ENCODE peak calls at places on chromosomes 13 and 19, in seven cellular contexts. N, L, H, C, K, P and S are unnamed samples.

GRCh38 chr13:59680429-59681024 is 483.2 kb downstream of the DIAPH3 start:
- DNase-seq in N (no peak), L (peak), H (no peak), C (peak), K (no peak), P (no peak), S (no peak)

GRCh38 chr13:26037302-26037701 is 14.5 kb downstream of the SHISA2 start:
- DNase-seq in N (no peak), L (peak), H (no peak), C (no peak), K (peak), P (no peak), S (peak)

GRCh38 chr19:47239610-47240296 is 8.8 kb upstream of the BBC3 start:
- DNase-seq in N (peak), L (peak), H (peak), C (peak), K (peak), P (no peak), S (peak)

GRCh38 chr13:114070098-114070799 is 62.2 kb downstream of the RASA3 start:
- DNase-seq in N (no peak), L (no peak), H (peak), C (no peak), K (no peak), P (no peak), S (no peak)

GRCh38 chr13:95784891-95785290 is 108.0 kb downstream of the DNAJC3 start:
- DNase-seq in N (no peak), L (peak), H (no peak), C (peak), K (no peak), P (no peak), S (no peak)

GRCh38 chr19:958967-959685 is 25.0 kb upstream of the WDR18 start:
- DNase-seq in N (no peak), L (peak), H (no peak), C (peak), K (no peak), P (no peak), S (peak)

GRCh38 chr13:49635599-49636433 is 7.5 kb downstream of the ARL11 start:
- DNase-seq in N (peak), L (peak), H (peak), C (peak), K (peak), P (no peak), S (no peak)

GRCh38 chr13:114001331-114002008 is 27.6 kb upstream of the C13orf46 start:
- DNase-seq in N (peak), L (no peak), H (no peak), C (no peak), K (no peak), P (no peak), S (no peak)

GRCh38 chr19:49808762-49809154 is 4.3 kb downstream of the FUZ start:
- DNase-seq in N (peak), L (peak), H (peak), C (peak), K (peak), P (no peak), S (peak)

GRCh38 chr19:13493516-13494310 is 12.6 kb downstream of the CACNA1A start:
- DNase-seq in N (no peak), L (no peak), H (no peak), C (no peak), K (no peak), P (no peak), S (no peak)

GRCh38 chr13:95948646-95949045 is 104.6 kb downstream of the UGGT2 start:
- DNase-seq in N (no peak), L (peak), H (no peak), C (peak), K (no peak), P (no peak), S (peak)

GRCh38 chr13:25352806-25353205 is 19.0 kb upstream of the ATP8A2 start:
- DNase-seq in N (no peak), L (no peak), H (no peak), C (no peak), K (no peak), P (no peak), S (no peak)

GRCh38 chr13:60851378-60851777 is 454.4 kb downstream of the TDRD3 start:
- DNase-seq in N (no peak), L (no peak), H (no peak), C (no peak), K (no peak), P (no peak), S (no peak)

GRCh38 chr13:28679628-28680027 is 20.7 kb downstream of the POMP start:
- DNase-seq in N (no peak), L (no peak), H (no peak), C (peak), K (peak), P (no peak), S (no peak)

GRCh38 chr13:77521595-77522367 is 13.7 kb upstream of the SCEL start:
- DNase-seq in N (no peak), L (peak), H (no peak), C (no peak), K (peak), P (no peak), S (no peak)

GRCh38 chr13:110319774-110320509 is 12.9 kb downstream of the COL4A2 start:
- DNase-seq in N (no peak), L (peak), H (no peak), C (peak), K (peak), P (no peak), S (no peak)

GRCh38 chr19:345320-345879 is 804 bp upstream of the MIER2 start:
- DNase-seq in N (no peak), L (no peak), H (no peak), C (no peak), K (peak), P (no peak), S (no peak)

GRCh38 chr19:10780368-10780767 is 55.6 kb downstream of the TMED1 start:
- DNase-seq in N (peak), L (no peak), H (peak), C (peak), K (no peak), P (no peak), S (no peak)

GRCh38 chr13:79779761-79780160 is 298.8 kb downstream of the NDFIP2 start:
- DNase-seq in N (peak), L (peak), H (peak), C (peak), K (no peak), P (no peak), S (no peak)

GRCh38 chr19:11088508-11089253 is 582 bp upstream of the LDLR start:
- DNase-seq in N (no peak), L (no peak), H (no peak), C (peak), K (peak), P (no peak), S (no peak)

GRCh38 chr13:102571075-102571474 is 25.7 kb upstream of the TPP2 start:
- DNase-seq in N (no peak), L (no peak), H (no peak), C (no peak), K (no peak), P (no peak), S (peak)

GRCh38 chr19:15636026-15636425 is 4.7 kb upstream of the CYP4F3 start:
- DNase-seq in N (no peak), L (no peak), H (no peak), C (no peak), K (no peak), P (no peak), S (no peak)

GRCh38 chr19:1275260-1275975 is at the start of gene FAM174C:
- DNase-seq in N (peak), L (peak), H (peak), C (peak), K (peak), P (peak), S (peak)

GRCh38 chr13:26698392-26699196 is 62.0 kb downstream of the GPR12 start:
- DNase-seq in N (peak), L (peak), H (peak), C (peak), K (peak), P (peak), S (peak)

GRCh38 chr13:76826527-76826926 is 59.7 kb downstream of the KCTD12 start:
- DNase-seq in N (no peak), L (no peak), H (no peak), C (no peak), K (no peak), P (no peak), S (no peak)

GRCh38 chr19:21593008-21593427 is 87.6 kb downstream of the ZNF429 start:
- DNase-seq in N (no peak), L (no peak), H (no peak), C (no peak), K (no peak), P (no peak), S (no peak)

GRCh38 chr13:77298403-77298802 is 28.5 kb downstream of the MYCBP2 start:
- DNase-seq in N (no peak), L (no peak), H (no peak), C (no peak), K (no peak), P (no peak), S (no peak)

GRCh38 chr13:110352735-110353134 is 45.7 kb downstream of the COL4A2 start:
- DNase-seq in N (no peak), L (no peak), H (no peak), C (no peak), K (peak), P (no peak), S (peak)

GRCh38 chr19:4338441-4339350 is at the start of gene STAP2:
- DNase-seq in N (no peak), L (peak), H (peak), C (no peak), K (peak), P (no peak), S (no peak)

GRCh38 chr13:41222259-41222852 is 28.0 kb upstream of the KBTBD7 start:
- DNase-seq in N (no peak), L (peak), H (peak), C (peak), K (peak), P (no peak), S (peak)

GRCh38 chr13:37412271-37412683 is 186.3 kb downstream of the POSTN start:
- DNase-seq in N (no peak), L (no peak), H (no peak), C (peak), K (no peak), P (peak), S (no peak)

GRCh38 chr13:101415358-101416174 is 742 bp downstream of the NALCN start:
- DNase-seq in N (peak), L (no peak), H (no peak), C (no peak), K (no peak), P (no peak), S (no peak)

GRCh38 chr19:2210987-2211740 is 25.0 kb downstream of the PLEKHJ1 start:
- DNase-seq in N (no peak), L (no peak), H (no peak), C (no peak), K (no peak), P (no peak), S (no peak)

GRCh38 chr19:34555447-34555846 is 73.9 kb downstream of the WTIP start:
- DNase-seq in N (no peak), L (peak), H (no peak), C (peak), K (no peak), P (no peak), S (no peak)

GRCh38 chr13:94607939-94608338 is 6.3 kb downstream of the GPR180 start:
- DNase-seq in N (no peak), L (no peak), H (no peak), C (no peak), K (no peak), P (no peak), S (no peak)

GRCh38 chr19:43555185-43555770 is 20.0 kb downstream of the XRCC1 start:
- DNase-seq in N (peak), L (peak), H (peak), C (peak), K (peak), P (peak), S (peak)

DNA sequence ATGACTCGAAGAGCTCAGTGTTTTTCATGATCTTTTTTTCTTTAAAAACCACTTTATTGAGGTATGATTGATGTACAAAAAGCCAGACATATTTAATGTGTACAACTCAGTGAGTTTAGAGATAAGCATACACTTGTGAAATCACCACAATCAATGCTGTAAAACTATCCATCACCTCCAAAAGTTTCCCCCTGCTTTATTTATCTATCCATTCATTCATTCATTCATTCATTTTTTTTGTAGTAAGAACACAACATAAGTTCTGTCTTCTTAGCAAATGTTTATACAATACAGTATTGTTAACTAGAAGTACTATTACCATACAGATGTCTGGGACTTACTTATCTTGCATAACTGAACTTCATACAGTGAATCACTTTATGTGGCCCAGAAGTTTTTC is 6.6 kb downstream of the RAP2A start:
- DNase-seq in N (no peak), L (peak), H (no peak), C (no peak), K (no peak), P (no peak), S (no peak)
- H3K4me3 ChIP-seq in N (no peak), L (no peak), H (no peak), C (no peak), K (no peak), P (no peak), S (no peak)

GRCh38 chr19:5955638-5955935 is 22.4 kb downstream of the RANBP3 start:
- DNase-seq in N (peak), L (no peak), H (no peak), C (peak), K (no peak), P (no peak), S (no peak)

GRCh38 chr19:5958074-5958850 is 19.7 kb downstream of the RANBP3 start:
- DNase-seq in N (no peak), L (no peak), H (no peak), C (no peak), K (peak), P (no peak), S (no peak)

GRCh38 chr19:5957132-5957531 is 20.8 kb downstream of the RANBP3 start:
- DNase-seq in N (no peak), L (no peak), H (peak), C (no peak), K (no peak), P (no peak), S (no peak)

GRCh38 chr19:5956728-5957127 is 21.2 kb downstream of the RANBP3 start:
- DNase-seq in N (peak), L (no peak), H (no peak), C (no peak), K (no peak), P (no peak), S (no peak)

GRCh38 chr19:5956323-5956722 is 21.6 kb downstream of the RANBP3 start:
- DNase-seq in N (no peak), L (no peak), H (no peak), C (no peak), K (no peak), P (no peak), S (no peak)
- H3K4me3 ChIP-seq in N (no peak), L (no peak), H (no peak), C (no peak), K (no peak), P (no peak), S (no peak)

DNA sequence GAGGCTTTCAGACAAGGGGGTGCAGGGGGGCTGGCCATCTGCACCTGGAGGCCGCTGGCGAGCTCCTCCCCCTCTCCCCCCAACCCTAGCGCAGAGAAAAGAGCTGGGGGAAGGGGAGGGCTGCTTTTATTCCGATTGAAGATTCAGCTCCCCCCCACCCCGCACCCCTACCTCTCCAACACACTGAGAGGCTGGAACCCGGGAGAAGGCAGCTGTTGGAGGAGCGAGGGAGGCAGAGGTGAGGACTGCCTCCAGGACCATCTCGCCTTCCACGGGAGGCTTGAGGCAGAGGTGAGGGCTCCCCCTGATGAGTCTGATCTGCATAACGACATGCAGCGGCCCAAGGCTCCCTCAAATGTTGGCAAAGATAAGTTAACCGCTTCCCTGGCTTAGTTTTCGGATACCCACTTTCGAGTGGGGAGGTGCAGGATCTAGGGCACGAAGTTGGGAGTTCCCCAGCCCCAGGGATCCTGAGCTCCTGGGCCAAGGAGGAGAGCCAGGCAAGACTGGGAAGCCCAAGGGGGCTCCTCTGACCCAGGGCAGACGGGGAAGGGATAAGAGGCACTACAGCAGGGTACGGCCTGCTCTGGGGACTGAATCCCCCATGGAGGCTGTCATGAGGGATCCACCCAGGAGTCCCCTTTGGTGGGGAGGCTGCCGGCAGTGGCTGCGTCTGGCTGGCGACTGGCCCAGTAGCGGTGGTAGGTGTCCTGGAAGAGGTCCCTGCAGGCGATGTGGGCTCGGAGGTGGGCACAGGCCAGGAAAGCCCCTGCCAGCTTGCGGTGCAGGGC is 1.2 kb upstream of the NUMBL start:
- DNase-seq in N (peak), L (no peak), H (no peak), C (peak), K (peak), P (no peak), S (no peak)
- H3K4me3 ChIP-seq in N (peak), L (no peak), H (no peak), C (no peak), K (peak), P (no peak), S (no peak)

GRCh38 chr19:17948967-17949930 is 16.4 kb downstream of the CCDC124 start:
- DNase-seq in N (no peak), L (no peak), H (no peak), C (no peak), K (peak), P (no peak), S (peak)

GRCh38 chr19:17948474-17948966 is 15.7 kb downstream of the CCDC124 start:
- DNase-seq in N (no peak), L (no peak), H (no peak), C (no peak), K (no peak), P (no peak), S (no peak)

GRCh38 chr19:17950310-17951150 is 16.4 kb upstream of the KCNN1 start:
- DNase-seq in N (no peak), L (no peak), H (no peak), C (no peak), K (peak), P (no peak), S (peak)

GRCh38 chr19:17951151-17952040 is 15.5 kb upstream of the KCNN1 start:
- DNase-seq in N (no peak), L (no peak), H (no peak), C (no peak), K (peak), P (no peak), S (no peak)

DNA sequence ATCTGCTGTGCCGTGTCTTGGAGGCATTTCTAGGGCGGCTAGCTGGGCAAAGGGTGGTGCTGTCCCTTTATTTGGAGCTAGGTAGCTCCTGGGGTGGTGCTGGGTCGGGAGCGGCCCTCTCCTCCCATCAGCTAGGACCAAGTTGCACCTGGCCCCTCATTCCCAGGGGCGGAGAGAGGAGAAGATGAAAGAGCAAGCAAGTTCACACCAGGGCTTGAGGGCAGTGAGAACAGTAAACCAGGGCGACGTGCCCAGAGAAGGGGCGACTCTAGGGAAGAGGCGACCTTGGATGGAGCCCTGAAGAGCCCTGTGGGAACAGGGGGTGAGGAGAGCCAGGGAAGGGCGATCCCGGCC is 17.0 kb upstream of the KCNN1 start:
- DNase-seq in N (no peak), L (no peak), H (no peak), C (no peak), K (peak), P (no peak), S (no peak)
- H3K4me3 ChIP-seq in N (no peak), L (no peak), H (no peak), C (no peak), K (peak), P (no peak), S (peak)

GRCh38 chr19:8608858-8609209 is 1.7 kb downstream of the ADAMTS10 start:
- DNase-seq in N (no peak), L (no peak), H (no peak), C (no peak), K (no peak), P (no peak), S (no peak)

GRCh38 chr19:8611391-8611883 is 922 bp upstream of the ADAMTS10 start:
- DNase-seq in N (peak), L (no peak), H (peak), C (no peak), K (peak), P (no peak), S (no peak)

GRCh38 chr19:8610041-8610927 is at the start of gene ADAMTS10:
- DNase-seq in N (peak), L (no peak), H (peak), C (peak), K (peak), P (no peak), S (no peak)

GRCh38 chr19:8610928-8611284 is 391 bp upstream of the ADAMTS10 start:
- DNase-seq in N (no peak), L (no peak), H (no peak), C (no peak), K (no peak), P (no peak), S (no peak)

GRCh38 chr19:8609210-8610040 is 1.1 kb downstream of the ADAMTS10 start:
- DNase-seq in N (peak), L (no peak), H (peak), C (peak), K (peak), P (no peak), S (no peak)
- H3K4me3 ChIP-seq in N (peak), L (no peak), H (peak), C (peak), K (peak), P (peak), S (no peak)

DNA sequence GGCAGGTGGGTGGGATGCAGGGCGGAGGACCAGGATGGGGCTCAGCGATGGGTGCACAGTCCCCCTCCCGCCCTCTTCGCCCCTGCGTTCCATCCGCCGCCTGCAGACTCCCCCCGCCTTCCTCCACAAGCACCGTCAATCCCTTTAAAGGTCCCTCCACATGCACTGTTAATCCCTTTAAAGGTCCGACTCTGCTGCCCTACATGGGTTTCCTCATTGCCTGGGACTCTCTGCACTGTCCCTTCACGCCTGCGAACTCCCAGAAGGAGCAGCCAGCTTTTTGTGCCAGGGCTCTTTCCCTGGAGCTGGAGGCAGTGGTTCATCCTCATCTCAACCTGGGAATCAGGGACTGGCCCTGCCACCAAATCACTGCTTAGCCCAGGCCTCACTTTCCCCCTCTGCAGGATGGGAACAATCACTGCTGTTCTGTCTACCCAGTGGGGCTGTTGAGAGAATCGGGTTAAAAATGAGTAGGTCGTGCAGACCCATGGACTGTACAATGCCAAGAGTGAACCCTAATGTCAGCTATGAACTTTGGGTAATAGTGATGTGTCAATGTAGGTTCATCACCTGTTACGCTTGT is 20.4 kb downstream of the ZNF574 start:
- DNase-seq in N (no peak), L (no peak), H (no peak), C (no peak), K (peak), P (no peak), S (no peak)
- H3K4me3 ChIP-seq in N (no peak), L (no peak), H (no peak), C (no peak), K (peak), P (no peak), S (no peak)